ENCODE peak calls at places on chromosomes 4 and X, in six cellular contexts. One of them, this sample, is unnamed.

GRCh38 chrX:25277574-25277973 is 261.8 kb upstream of the ARX start:
- DNase-seq in retina: no peak
- DNase-seq in iPS DF 19.7: no peak
- DNase-seq in renal cortical epithelial cell: no peak
- DNase-seq in activated naive CD8-positive, alpha-beta T cell treated with anti-CD3 and anti-CD28 coated beads, Interleukin-2, amount 50 U/mL, for 16 hours: no peak
- DNase-seq in KG1: no peak
- DNase-seq in this sample: no peak

GRCh38 chr4:34046580-34046979 is 2197.7 kb downstream of the ARAP2 start:
- DNase-seq in retina: no peak
- DNase-seq in iPS DF 19.7: no peak
- DNase-seq in activated naive CD8-positive, alpha-beta T cell treated with anti-CD3 and anti-CD28 coated beads, Interleukin-2, amount 50 U/mL, for 16 hours: no peak
- DNase-seq in KG1: no peak
- DNase-seq in renal cortical epithelial cell: peak
- DNase-seq in this sample: peak

GRCh38 chrX:106976416-106976815 is 23.6 kb downstream of the MORC4 start:
- DNase-seq in KG1: no peak
- DNase-seq in iPS DF 19.7: no peak
- DNase-seq in retina: no peak
- DNase-seq in renal cortical epithelial cell: no peak
- DNase-seq in activated naive CD8-positive, alpha-beta T cell treated with anti-CD3 and anti-CD28 coated beads, Interleukin-2, amount 50 U/mL, for 16 hours: no peak
- DNase-seq in this sample: no peak

GRCh38 chr4:175891863-175892262 is 79.8 kb upstream of the GPM6A start:
- DNase-seq in renal cortical epithelial cell: peak
- DNase-seq in activated naive CD8-positive, alpha-beta T cell treated with anti-CD3 and anti-CD28 coated beads, Interleukin-2, amount 50 U/mL, for 16 hours: no peak
- DNase-seq in iPS DF 19.7: no peak
- DNase-seq in KG1: no peak
- DNase-seq in retina: no peak
- DNase-seq in this sample: peak

GRCh38 chr4:17385403-17385802 is 126.5 kb downstream of the QDPR start:
- DNase-seq in retina: no peak
- DNase-seq in activated naive CD8-positive, alpha-beta T cell treated with anti-CD3 and anti-CD28 coated beads, Interleukin-2, amount 50 U/mL, for 16 hours: no peak
- DNase-seq in KG1: no peak
- DNase-seq in iPS DF 19.7: no peak
- DNase-seq in renal cortical epithelial cell: peak
- DNase-seq in this sample: peak

GRCh38 chr4:111957131-111957530 is 188.1 kb upstream of the FAM241A start:
- DNase-seq in activated naive CD8-positive, alpha-beta T cell treated with anti-CD3 and anti-CD28 coated beads, Interleukin-2, amount 50 U/mL, for 16 hours: no peak
- DNase-seq in renal cortical epithelial cell: no peak
- DNase-seq in iPS DF 19.7: no peak
- DNase-seq in retina: no peak
- DNase-seq in KG1: no peak
- DNase-seq in this sample: no peak

GRCh38 chr4:153115322-153116100 is 88.7 kb upstream of the TRIM2 start:
- DNase-seq in iPS DF 19.7: no peak
- DNase-seq in retina: no peak
- DNase-seq in activated naive CD8-positive, alpha-beta T cell treated with anti-CD3 and anti-CD28 coated beads, Interleukin-2, amount 50 U/mL, for 16 hours: peak
- DNase-seq in KG1: no peak
- DNase-seq in renal cortical epithelial cell: peak
- DNase-seq in this sample: peak

GRCh38 chrX:37644381-37645305 is 40.9 kb upstream of the XK start:
- DNase-seq in iPS DF 19.7: no peak
- DNase-seq in retina: no peak
- DNase-seq in activated naive CD8-positive, alpha-beta T cell treated with anti-CD3 and anti-CD28 coated beads, Interleukin-2, amount 50 U/mL, for 16 hours: no peak
- DNase-seq in renal cortical epithelial cell: no peak
- DNase-seq in KG1: no peak
- DNase-seq in this sample: no peak

GRCh38 chrX:97517763-97518162 is 634.1 kb downstream of the RPA4 start:
- DNase-seq in retina: no peak
- DNase-seq in renal cortical epithelial cell: no peak
- DNase-seq in iPS DF 19.7: no peak
- DNase-seq in activated naive CD8-positive, alpha-beta T cell treated with anti-CD3 and anti-CD28 coated beads, Interleukin-2, amount 50 U/mL, for 16 hours: no peak
- DNase-seq in KG1: no peak
- DNase-seq in this sample: no peak

GRCh38 chr4:184598753-184599491 is 50.3 kb downstream of the CASP3 start:
- DNase-seq in iPS DF 19.7: no peak
- DNase-seq in retina: no peak
- DNase-seq in KG1: no peak
- DNase-seq in activated naive CD8-positive, alpha-beta T cell treated with anti-CD3 and anti-CD28 coated beads, Interleukin-2, amount 50 U/mL, for 16 hours: no peak
- DNase-seq in renal cortical epithelial cell: no peak
- DNase-seq in this sample: peak

GRCh38 chrX:11664211-11664888 is 1.4 kb downstream of the ARHGAP6 start:
- DNase-seq in KG1: no peak
- DNase-seq in activated naive CD8-positive, alpha-beta T cell treated with anti-CD3 and anti-CD28 coated beads, Interleukin-2, amount 50 U/mL, for 16 hours: no peak
- DNase-seq in retina: peak
- DNase-seq in renal cortical epithelial cell: no peak
- DNase-seq in iPS DF 19.7: no peak
- DNase-seq in this sample: peak

GRCh38 chrX:121308276-121308805 is 260.9 kb downstream of the GLUD2 start:
- DNase-seq in activated naive CD8-positive, alpha-beta T cell treated with anti-CD3 and anti-CD28 coated beads, Interleukin-2, amount 50 U/mL, for 16 hours: no peak
- DNase-seq in KG1: no peak
- DNase-seq in retina: no peak
- DNase-seq in renal cortical epithelial cell: peak
- DNase-seq in iPS DF 19.7: no peak
- DNase-seq in this sample: peak